ENCODE peak calls at places on chromosome 1, in six cellular contexts. E, M, N, G, P and T are unnamed samples.

GRCh38 chr1:205812271-205812877 is 624 bp downstream of the SLC41A1 start:
- DNase-seq in N (peak), P (peak), G (no peak), E (peak), M (peak), T (no peak)

GRCh38 chr1:12480748-12481362 is 137.2 kb downstream of the DHRS3 start:
- DNase-seq in E (no peak), G (no peak), N (peak), P (no peak), M (no peak), T (no peak)

GRCh38 chr1:44645466-44646244 is 28.6 kb downstream of the TMEM53 start:
- DNase-seq in G (peak), P (no peak), M (no peak), N (peak), E (no peak), T (no peak)

GRCh38 chr1:13950637-13951036 is 250.6 kb downstream of the PRDM2 start:
- DNase-seq in N (no peak), M (peak), P (no peak), E (peak), G (no peak), T (no peak)

GRCh38 chr1:111600295-111600694 is 19.3 kb upstream of the RAP1A start:
- DNase-seq in N (no peak), M (no peak), E (no peak), P (no peak), G (no peak), T (no peak)

GRCh38 chr1:221884821-221885220 is 142.9 kb upstream of the DUSP10 start:
- DNase-seq in E (no peak), M (no peak), G (no peak), P (no peak), N (peak), T (no peak)

GRCh38 chr1:109252893-109253802 is 3.8 kb downstream of the CELSR2 start:
- DNase-seq in G (no peak), P (no peak), M (no peak), E (no peak), N (no peak), T (no peak)

GRCh38 chr1:119674835-119675289 is 26.8 kb upstream of the ZNF697 start:
- DNase-seq in N (peak), E (no peak), M (peak), P (no peak), G (no peak), T (no peak)

GRCh38 chr1:44609412-44609767 is 64.9 kb downstream of the TMEM53 start:
- DNase-seq in E (peak), P (peak), M (no peak), N (peak), G (peak), T (peak)

GRCh38 chr1:209661081-209661480 is 8.9 kb upstream of the LAMB3 start:
- DNase-seq in G (no peak), E (no peak), N (no peak), M (no peak), P (no peak), T (no peak)

GRCh38 chr1:39268112-39268581 is 63.7 kb downstream of the MACF1 start:
- DNase-seq in M (peak), P (peak), E (peak), N (peak), G (no peak), T (no peak)

GRCh38 chr1:232123775-232124659 is 497.4 kb downstream of the DISC1 start:
- DNase-seq in G (no peak), N (no peak), M (no peak), E (peak), P (no peak), T (no peak)

GRCh38 chr1:207797229-207797973 is 45.5 kb downstream of the CD46 start:
- DNase-seq in M (peak), G (peak), E (peak), P (peak), N (peak), T (peak)

GRCh38 chr1:175725684-175726083 is 17.7 kb downstream of the TNR start:
- DNase-seq in G (no peak), N (peak), P (peak), E (peak), M (peak), T (no peak)

GRCh38 chr1:228785366-228786085 is 50.2 kb downstream of the RHOU start:
- DNase-seq in G (no peak), N (no peak), E (no peak), P (no peak), M (no peak), T (no peak)
- TF ChIP-seq CTCF in G (no peak), N (no peak), E (no peak), P (no peak), M (no peak), T (no peak)

DNA sequence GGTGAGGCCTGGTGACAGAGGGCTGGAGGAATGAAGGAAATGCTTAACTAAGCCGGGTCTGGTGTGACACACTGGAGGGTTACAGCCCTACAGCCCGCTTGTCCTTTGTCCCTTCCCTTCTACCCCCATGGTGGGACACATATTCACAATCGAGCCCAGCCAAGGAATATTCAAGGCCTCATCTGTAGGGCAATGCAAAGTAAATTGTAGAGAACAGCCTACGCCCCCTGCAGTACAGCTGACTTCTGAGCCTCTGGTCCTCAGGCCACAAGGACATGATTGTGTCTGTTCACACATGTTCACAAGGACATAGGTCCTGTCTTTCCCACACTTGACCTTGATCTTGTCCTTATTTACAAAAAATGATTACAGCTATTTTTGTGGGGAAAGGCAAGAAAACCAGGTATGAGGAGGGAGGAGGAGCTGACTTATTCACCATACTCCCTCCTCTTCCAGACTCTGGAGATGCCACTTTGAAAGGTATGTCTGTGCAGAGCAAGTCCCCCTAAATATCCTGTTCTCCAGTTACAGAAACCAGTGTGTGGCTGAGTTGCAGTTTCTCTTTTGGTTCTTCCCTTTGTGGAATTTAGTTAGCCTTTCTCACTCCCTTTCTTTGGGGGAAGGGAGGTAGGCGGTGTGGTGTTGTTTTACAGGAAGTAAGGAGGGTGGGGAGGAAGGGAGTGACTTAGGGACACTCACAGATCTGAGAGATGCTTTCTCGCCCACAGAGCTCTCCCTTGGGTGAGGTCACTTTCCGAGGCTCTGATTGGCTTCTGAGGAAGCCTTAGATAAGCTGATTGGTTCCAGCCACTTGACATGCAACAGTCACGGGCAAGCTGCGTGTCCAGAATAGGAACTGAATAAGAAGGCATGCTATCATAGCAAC is 14.6 kb downstream of the POLR3GL start:
- DNase-seq in M (peak), G (peak), P (peak), N (peak), E (peak), T (peak)
- TF ChIP-seq CTCF in M (peak), G (peak), P (no peak), N (peak), E (peak), T (no peak)

GRCh38 chr1:48858200-48858599 is 81.5 kb upstream of the BEND5 start:
- DNase-seq in M (no peak), E (no peak), G (no peak), P (no peak), N (peak), T (no peak)

GRCh38 chr1:48864913-48865312 is 88.2 kb upstream of the BEND5 start:
- DNase-seq in G (no peak), E (no peak), M (no peak), P (no peak), N (no peak), T (no peak)

GRCh38 chr1:48859429-48859828 is 82.7 kb upstream of the BEND5 start:
- DNase-seq in P (no peak), N (peak), E (no peak), M (no peak), G (no peak), T (no peak)
- TF ChIP-seq CTCF in P (no peak), N (no peak), E (no peak), M (no peak), G (no peak), T (no peak)

GRCh38 chr1:162019436-162019835 is 4.2 kb downstream of the OLFML2B start:
- DNase-seq in E (no peak), G (no peak), P (no peak), M (no peak), N (peak), T (no peak)
- TF ChIP-seq CTCF in E (no peak), G (no peak), P (no peak), M (no peak), N (no peak), T (no peak)